ENCODE peak calls at places on chromosome 11, in ten cellular contexts. One of them, this sample, is unnamed.

GRCh38 chr11:111378773-111379499 is at the start of gene POU2AF1:
- DNase-seq in thoracic aorta: no peak
- DNase-seq in A673: no peak
- DNase-seq in adrenal gland: no peak
- DNase-seq in lower lobe of right lung: no peak
- DNase-seq in heart right ventricle: no peak
- DNase-seq in H9: peak
- DNase-seq in cardiac muscle cell: no peak
- DNase-seq in RWPE1: peak
- DNase-seq in body of pancreas: no peak
- DNase-seq in this sample: no peak

GRCh38 chr11:56670984-56671383 is 7.5 kb downstream of the OR5AR1 start:
- DNase-seq in RWPE1: no peak
- DNase-seq in lower lobe of right lung: no peak
- DNase-seq in A673: no peak
- DNase-seq in heart right ventricle: no peak
- DNase-seq in thoracic aorta: no peak
- DNase-seq in body of pancreas: no peak
- DNase-seq in adrenal gland: no peak
- DNase-seq in cardiac muscle cell: no peak
- DNase-seq in H9: no peak
- DNase-seq in this sample: no peak

GRCh38 chr11:63530021-63530420 is 6.6 kb upstream of the PLAAT4 start:
- DNase-seq in thoracic aorta: no peak
- DNase-seq in H9: peak
- DNase-seq in A673: no peak
- DNase-seq in heart right ventricle: no peak
- DNase-seq in body of pancreas: no peak
- DNase-seq in adrenal gland: no peak
- DNase-seq in lower lobe of right lung: no peak
- DNase-seq in cardiac muscle cell: no peak
- DNase-seq in RWPE1: no peak
- DNase-seq in this sample: no peak

GRCh38 chr11:26188559-26188958 is 143.4 kb upstream of the ANO3 start:
- DNase-seq in A673: peak
- DNase-seq in RWPE1: no peak
- DNase-seq in adrenal gland: peak
- DNase-seq in H9: no peak
- DNase-seq in heart right ventricle: no peak
- DNase-seq in cardiac muscle cell: no peak
- DNase-seq in body of pancreas: no peak
- DNase-seq in lower lobe of right lung: no peak
- DNase-seq in thoracic aorta: no peak
- DNase-seq in this sample: no peak

GRCh38 chr11:123472236-123472935 is 42.3 kb downstream of the GRAMD1B start:
- DNase-seq in H9: no peak
- DNase-seq in RWPE1: no peak
- DNase-seq in A673: no peak
- DNase-seq in adrenal gland: peak
- DNase-seq in lower lobe of right lung: no peak
- DNase-seq in cardiac muscle cell: no peak
- DNase-seq in body of pancreas: no peak
- DNase-seq in heart right ventricle: no peak
- DNase-seq in thoracic aorta: no peak
- DNase-seq in this sample: peak

GRCh38 chr11:122649133-122649532 is 6.4 kb upstream of the UBASH3B start:
- DNase-seq in RWPE1: no peak
- DNase-seq in body of pancreas: no peak
- DNase-seq in lower lobe of right lung: no peak
- DNase-seq in heart right ventricle: no peak
- DNase-seq in thoracic aorta: no peak
- DNase-seq in H9: no peak
- DNase-seq in cardiac muscle cell: no peak
- DNase-seq in adrenal gland: no peak
- DNase-seq in A673: no peak
- DNase-seq in this sample: no peak

GRCh38 chr11:120172054-120172881 is 34.4 kb upstream of the TRIM29 start:
- DNase-seq in RWPE1: peak
- DNase-seq in thoracic aorta: no peak
- DNase-seq in heart right ventricle: peak
- DNase-seq in body of pancreas: peak
- DNase-seq in cardiac muscle cell: peak
- DNase-seq in lower lobe of right lung: peak
- DNase-seq in A673: peak
- DNase-seq in adrenal gland: peak
- DNase-seq in H9: peak
- DNase-seq in this sample: peak

GRCh38 chr11:61616443-61616842 is 35.6 kb upstream of the SYT7 start:
- DNase-seq in heart right ventricle: no peak
- DNase-seq in RWPE1: peak
- DNase-seq in adrenal gland: no peak
- DNase-seq in cardiac muscle cell: no peak
- DNase-seq in thoracic aorta: no peak
- DNase-seq in H9: no peak
- DNase-seq in body of pancreas: no peak
- DNase-seq in lower lobe of right lung: no peak
- DNase-seq in A673: no peak
- DNase-seq in this sample: no peak

GRCh38 chr11:14748093-14748492 is 104.5 kb downstream of the PDE3B start:
- DNase-seq in H9: no peak
- DNase-seq in A673: no peak
- DNase-seq in adrenal gland: no peak
- DNase-seq in lower lobe of right lung: no peak
- DNase-seq in cardiac muscle cell: no peak
- DNase-seq in heart right ventricle: no peak
- DNase-seq in body of pancreas: no peak
- DNase-seq in RWPE1: no peak
- DNase-seq in thoracic aorta: no peak
- DNase-seq in this sample: no peak

GRCh38 chr11:80846979-80847378 is 1406.1 kb upstream of the TENM4 start:
- DNase-seq in H9: no peak
- DNase-seq in adrenal gland: no peak
- DNase-seq in thoracic aorta: no peak
- DNase-seq in A673: no peak
- DNase-seq in lower lobe of right lung: no peak
- DNase-seq in heart right ventricle: no peak
- DNase-seq in body of pancreas: no peak
- DNase-seq in cardiac muscle cell: no peak
- DNase-seq in RWPE1: no peak
- DNase-seq in this sample: no peak

GRCh38 chr11:39365809-39366436 is 2093.5 kb downstream of the LRRC4C start:
- DNase-seq in cardiac muscle cell: peak
- DNase-seq in heart right ventricle: no peak
- DNase-seq in body of pancreas: no peak
- DNase-seq in lower lobe of right lung: no peak
- DNase-seq in adrenal gland: no peak
- DNase-seq in H9: no peak
- DNase-seq in RWPE1: peak
- DNase-seq in A673: peak
- DNase-seq in thoracic aorta: no peak
- DNase-seq in this sample: no peak

GRCh38 chr11:39367526-39367925 is 2091.9 kb downstream of the LRRC4C start:
- DNase-seq in adrenal gland: no peak
- DNase-seq in body of pancreas: no peak
- DNase-seq in A673: no peak
- DNase-seq in lower lobe of right lung: no peak
- DNase-seq in heart right ventricle: no peak
- DNase-seq in RWPE1: no peak
- DNase-seq in H9: no peak
- DNase-seq in thoracic aorta: no peak
- DNase-seq in cardiac muscle cell: no peak
- DNase-seq in this sample: no peak

GRCh38 chr11:39361557-39361956 is 2097.9 kb downstream of the LRRC4C start:
- DNase-seq in cardiac muscle cell: no peak
- DNase-seq in lower lobe of right lung: no peak
- DNase-seq in A673: no peak
- DNase-seq in thoracic aorta: no peak
- DNase-seq in adrenal gland: no peak
- DNase-seq in RWPE1: no peak
- DNase-seq in heart right ventricle: no peak
- DNase-seq in body of pancreas: no peak
- DNase-seq in H9: no peak
- DNase-seq in this sample: no peak
- TF ChIP-seq CTCF in cardiac muscle cell: no peak
- TF ChIP-seq CTCF in lower lobe of right lung: no peak
- TF ChIP-seq CTCF in A673: peak
- TF ChIP-seq CTCF in thoracic aorta: no peak
- TF ChIP-seq CTCF in adrenal gland: no peak
- TF ChIP-seq CTCF in RWPE1: no peak
- TF ChIP-seq CTCF in heart right ventricle: no peak
- TF ChIP-seq CTCF in body of pancreas: no peak
- TF ChIP-seq CTCF in H9: peak
- TF ChIP-seq CTCF in this sample: no peak

GRCh38 chr11:12390258-12390657 is 12.9 kb downstream of the PARVA start:
- DNase-seq in A673: no peak
- DNase-seq in adrenal gland: no peak
- DNase-seq in thoracic aorta: no peak
- DNase-seq in lower lobe of right lung: no peak
- DNase-seq in cardiac muscle cell: no peak
- DNase-seq in heart right ventricle: no peak
- DNase-seq in RWPE1: no peak
- DNase-seq in H9: no peak
- DNase-seq in body of pancreas: no peak
- DNase-seq in this sample: no peak

GRCh38 chr11:12388171-12388570 is 10.8 kb downstream of the PARVA start:
- DNase-seq in cardiac muscle cell: no peak
- DNase-seq in RWPE1: no peak
- DNase-seq in H9: no peak
- DNase-seq in lower lobe of right lung: no peak
- DNase-seq in thoracic aorta: no peak
- DNase-seq in body of pancreas: no peak
- DNase-seq in heart right ventricle: no peak
- DNase-seq in A673: no peak
- DNase-seq in adrenal gland: no peak
- DNase-seq in this sample: peak

GRCh38 chr11:12388939-12389670 is 11.7 kb downstream of the PARVA start:
- DNase-seq in cardiac muscle cell: no peak
- DNase-seq in heart right ventricle: no peak
- DNase-seq in RWPE1: no peak
- DNase-seq in thoracic aorta: no peak
- DNase-seq in lower lobe of right lung: no peak
- DNase-seq in A673: no peak
- DNase-seq in H9: no peak
- DNase-seq in body of pancreas: no peak
- DNase-seq in adrenal gland: no peak
- DNase-seq in this sample: no peak

GRCh38 chr11:12390687-12391110 is 13.3 kb downstream of the PARVA start:
- DNase-seq in cardiac muscle cell: peak
- DNase-seq in A673: no peak
- DNase-seq in body of pancreas: peak
- DNase-seq in heart right ventricle: no peak
- DNase-seq in lower lobe of right lung: no peak
- DNase-seq in RWPE1: no peak
- DNase-seq in thoracic aorta: no peak
- DNase-seq in adrenal gland: no peak
- DNase-seq in H9: no peak
- DNase-seq in this sample: no peak

GRCh38 chr11:12389676-12390075 is 12.3 kb downstream of the PARVA start:
- DNase-seq in H9: no peak
- DNase-seq in heart right ventricle: no peak
- DNase-seq in adrenal gland: no peak
- DNase-seq in cardiac muscle cell: no peak
- DNase-seq in RWPE1: peak
- DNase-seq in thoracic aorta: no peak
- DNase-seq in body of pancreas: no peak
- DNase-seq in lower lobe of right lung: no peak
- DNase-seq in A673: no peak
- DNase-seq in this sample: no peak
- H3K27ac ChIP-seq in H9: no peak
- H3K27ac ChIP-seq in heart right ventricle: no peak
- H3K27ac ChIP-seq in adrenal gland: peak
- H3K27ac ChIP-seq in cardiac muscle cell: no peak
- H3K27ac ChIP-seq in RWPE1: peak
- H3K27ac ChIP-seq in thoracic aorta: peak
- H3K27ac ChIP-seq in body of pancreas: peak
- H3K27ac ChIP-seq in lower lobe of right lung: peak
- H3K27ac ChIP-seq in A673: no peak
- H3K27ac ChIP-seq in this sample: peak

DNA sequence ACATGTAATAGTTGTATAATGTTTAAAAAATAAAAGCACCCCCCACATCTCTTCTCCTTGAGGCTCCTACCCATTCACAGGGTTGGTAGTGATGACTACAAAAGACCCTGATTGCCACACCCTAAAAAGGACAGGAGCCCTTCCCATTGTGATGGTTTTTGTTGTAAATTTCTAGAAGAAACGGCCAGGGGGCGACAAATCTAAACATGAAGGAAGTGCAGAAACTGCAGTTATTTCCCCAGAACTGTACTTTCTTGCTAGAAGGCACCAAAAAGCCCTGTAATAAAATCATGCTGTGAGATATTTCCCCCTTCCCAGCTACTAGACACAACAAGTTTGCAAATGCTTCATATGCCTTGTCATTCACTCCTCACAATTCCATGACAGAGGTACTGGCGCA is 10.8 kb downstream of the PRR5L start:
- DNase-seq in lower lobe of right lung: no peak
- DNase-seq in cardiac muscle cell: peak
- DNase-seq in thoracic aorta: no peak
- DNase-seq in adrenal gland: peak
- DNase-seq in A673: peak
- DNase-seq in body of pancreas: no peak
- DNase-seq in H9: no peak
- DNase-seq in heart right ventricle: no peak
- DNase-seq in RWPE1: no peak
- DNase-seq in this sample: peak
- TF ChIP-seq CTCF in lower lobe of right lung: peak
- TF ChIP-seq CTCF in cardiac muscle cell: peak
- TF ChIP-seq CTCF in thoracic aorta: no peak
- TF ChIP-seq CTCF in adrenal gland: peak
- TF ChIP-seq CTCF in A673: peak
- TF ChIP-seq CTCF in body of pancreas: peak
- TF ChIP-seq CTCF in H9: peak
- TF ChIP-seq CTCF in heart right ventricle: no peak
- TF ChIP-seq CTCF in RWPE1: peak
- TF ChIP-seq CTCF in this sample: no peak

DNA sequence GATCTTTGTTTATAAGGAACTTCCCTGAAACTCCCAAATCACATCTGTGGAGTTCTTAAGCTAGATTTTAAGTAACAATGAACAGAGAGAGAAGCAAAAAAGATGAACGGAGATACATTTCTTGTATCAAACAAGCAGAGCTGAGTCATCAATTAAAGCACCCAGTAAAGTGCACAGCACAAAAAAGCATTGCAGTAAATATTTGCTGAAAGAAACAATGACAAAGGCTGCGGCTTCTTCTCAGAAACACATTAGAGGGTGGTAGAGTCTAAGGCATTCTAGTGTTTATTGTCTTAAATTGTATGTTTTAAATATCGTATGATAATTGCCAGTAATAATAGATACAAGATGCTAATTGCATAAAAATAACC is 941.6 kb upstream of the CHORDC1 start:
- DNase-seq in H9: no peak
- DNase-seq in body of pancreas: no peak
- DNase-seq in heart right ventricle: no peak
- DNase-seq in RWPE1: no peak
- DNase-seq in lower lobe of right lung: no peak
- DNase-seq in thoracic aorta: no peak
- DNase-seq in adrenal gland: no peak
- DNase-seq in A673: peak
- DNase-seq in cardiac muscle cell: no peak
- DNase-seq in this sample: no peak
- H3K27ac ChIP-seq in H9: no peak
- H3K27ac ChIP-seq in body of pancreas: no peak
- H3K27ac ChIP-seq in heart right ventricle: no peak
- H3K27ac ChIP-seq in RWPE1: no peak
- H3K27ac ChIP-seq in lower lobe of right lung: no peak
- H3K27ac ChIP-seq in thoracic aorta: peak
- H3K27ac ChIP-seq in adrenal gland: peak
- H3K27ac ChIP-seq in A673: peak
- H3K27ac ChIP-seq in cardiac muscle cell: no peak
- H3K27ac ChIP-seq in this sample: no peak